ENCODE peak calls at places on chromosome 18, in five cellular contexts. One of them, this sample, is unnamed.

GRCh38 chr18:63676927-63677326 is 15.2 kb upstream of the SERPINB3 start:
- DNase-seq in H9: no peak
- DNase-seq in fibroblast of lung: no peak
- DNase-seq in astrocyte: no peak
- DNase-seq in H1: no peak
- DNase-seq in this sample: no peak

GRCh38 chr18:22032392-22032961 is 136.9 kb upstream of the GATA6 start:
- DNase-seq in astrocyte: peak; percentile 97
- DNase-seq in H9: no peak
- DNase-seq in H1: no peak
- DNase-seq in fibroblast of lung: peak; percentile 40
- DNase-seq in this sample: peak; percentile 93

GRCh38 chr18:21663615-21664014 is 41.0 kb downstream of the ABHD3 start:
- DNase-seq in astrocyte: no peak
- DNase-seq in H1: no peak
- DNase-seq in H9: no peak
- DNase-seq in fibroblast of lung: no peak
- DNase-seq in this sample: no peak

GRCh38 chr18:11689972-11690570 is 1.0 kb downstream of the GNAL start:
- DNase-seq in fibroblast of lung: peak; percentile 37
- DNase-seq in H1: no peak
- DNase-seq in astrocyte: no peak
- DNase-seq in H9: peak; percentile 52
- DNase-seq in this sample: no peak

GRCh38 chr18:33820517-33821368 is 242.7 kb downstream of the ASXL3 start:
- DNase-seq in H1: no peak
- DNase-seq in fibroblast of lung: peak; percentile 33
- DNase-seq in astrocyte: no peak
- DNase-seq in H9: no peak
- DNase-seq in this sample: peak; percentile 27

GRCh38 chr18:27839141-27839540 is 337.8 kb downstream of the CDH2 start:
- DNase-seq in H9: no peak
- DNase-seq in fibroblast of lung: no peak
- DNase-seq in astrocyte: peak; percentile 95
- DNase-seq in H1: no peak
- DNase-seq in this sample: no peak

GRCh38 chr18:34694611-34695165 is 15.4 kb upstream of the DTNA start:
- DNase-seq in H1: no peak
- DNase-seq in fibroblast of lung: peak; percentile 38
- DNase-seq in H9: no peak
- DNase-seq in astrocyte: no peak
- DNase-seq in this sample: no peak

GRCh38 chr18:34701911-34702310 is 8.2 kb upstream of the DTNA start:
- DNase-seq in fibroblast of lung: no peak
- DNase-seq in astrocyte: no peak
- DNase-seq in H1: no peak
- DNase-seq in H9: no peak
- DNase-seq in this sample: no peak

GRCh38 chr18:54532222-54532621 is 58.8 kb upstream of the DYNAP start:
- DNase-seq in fibroblast of lung: no peak
- DNase-seq in astrocyte: no peak
- DNase-seq in H9: peak; percentile 61
- DNase-seq in H1: peak; percentile 7
- DNase-seq in this sample: peak; percentile 18

GRCh38 chr18:1559563-1559962 is 654.9 kb downstream of the ADCYAP1 start:
- DNase-seq in astrocyte: no peak
- DNase-seq in fibroblast of lung: no peak
- DNase-seq in H1: no peak
- DNase-seq in H9: peak; percentile 40
- DNase-seq in this sample: peak; percentile 34

GRCh38 chr18:62715829-62716678 is 713 bp downstream of the PHLPP1 start:
- DNase-seq in astrocyte: peak; percentile 42
- DNase-seq in fibroblast of lung: peak; percentile 54
- DNase-seq in H9: peak; percentile 49
- DNase-seq in H1: no peak
- DNase-seq in this sample: peak; percentile 94

GRCh38 chr18:22355069-22355468 is 62.6 kb downstream of the CTAGE1 start:
- DNase-seq in astrocyte: no peak
- DNase-seq in H1: no peak
- DNase-seq in fibroblast of lung: no peak
- DNase-seq in H9: no peak
- DNase-seq in this sample: no peak

GRCh38 chr18:48002933-48003365 is 72.5 kb upstream of the SMAD2 start:
- DNase-seq in fibroblast of lung: peak; percentile 33
- DNase-seq in astrocyte: peak; percentile 68
- DNase-seq in H1: no peak
- DNase-seq in H9: no peak
- DNase-seq in this sample: peak; percentile 91

GRCh38 chr18:48590678-48591077 is 51.8 kb downstream of the CTIF start:
- DNase-seq in H9: no peak
- DNase-seq in fibroblast of lung: peak; percentile 65
- DNase-seq in H1: no peak
- DNase-seq in astrocyte: peak; percentile 82
- DNase-seq in this sample: peak; percentile 94

GRCh38 chr18:310042-310441 is 42.2 kb upstream of the THOC1 start:
- DNase-seq in astrocyte: no peak
- DNase-seq in fibroblast of lung: no peak
- DNase-seq in H9: no peak
- DNase-seq in H1: no peak
- DNase-seq in this sample: no peak

GRCh38 chr18:79693561-79694205 is 14.1 kb downstream of the CTDP1 start:
- DNase-seq in astrocyte: no peak
- DNase-seq in H9: peak; percentile 74
- DNase-seq in fibroblast of lung: no peak
- DNase-seq in H1: no peak
- DNase-seq in this sample: peak; percentile 56

GRCh38 chr18:56085561-56085960 is 497.6 kb upstream of the TCF4 start:
- DNase-seq in astrocyte: peak; percentile 95
- DNase-seq in fibroblast of lung: peak; percentile 90
- DNase-seq in H9: no peak
- DNase-seq in H1: no peak
- DNase-seq in this sample: no peak

GRCh38 chr18:63619661-63620060 is 24.4 kb downstream of the SERPINB4 start:
- DNase-seq in H9: no peak
- DNase-seq in H1: no peak
- DNase-seq in fibroblast of lung: no peak
- DNase-seq in astrocyte: no peak
- DNase-seq in this sample: peak; percentile 55

DNA sequence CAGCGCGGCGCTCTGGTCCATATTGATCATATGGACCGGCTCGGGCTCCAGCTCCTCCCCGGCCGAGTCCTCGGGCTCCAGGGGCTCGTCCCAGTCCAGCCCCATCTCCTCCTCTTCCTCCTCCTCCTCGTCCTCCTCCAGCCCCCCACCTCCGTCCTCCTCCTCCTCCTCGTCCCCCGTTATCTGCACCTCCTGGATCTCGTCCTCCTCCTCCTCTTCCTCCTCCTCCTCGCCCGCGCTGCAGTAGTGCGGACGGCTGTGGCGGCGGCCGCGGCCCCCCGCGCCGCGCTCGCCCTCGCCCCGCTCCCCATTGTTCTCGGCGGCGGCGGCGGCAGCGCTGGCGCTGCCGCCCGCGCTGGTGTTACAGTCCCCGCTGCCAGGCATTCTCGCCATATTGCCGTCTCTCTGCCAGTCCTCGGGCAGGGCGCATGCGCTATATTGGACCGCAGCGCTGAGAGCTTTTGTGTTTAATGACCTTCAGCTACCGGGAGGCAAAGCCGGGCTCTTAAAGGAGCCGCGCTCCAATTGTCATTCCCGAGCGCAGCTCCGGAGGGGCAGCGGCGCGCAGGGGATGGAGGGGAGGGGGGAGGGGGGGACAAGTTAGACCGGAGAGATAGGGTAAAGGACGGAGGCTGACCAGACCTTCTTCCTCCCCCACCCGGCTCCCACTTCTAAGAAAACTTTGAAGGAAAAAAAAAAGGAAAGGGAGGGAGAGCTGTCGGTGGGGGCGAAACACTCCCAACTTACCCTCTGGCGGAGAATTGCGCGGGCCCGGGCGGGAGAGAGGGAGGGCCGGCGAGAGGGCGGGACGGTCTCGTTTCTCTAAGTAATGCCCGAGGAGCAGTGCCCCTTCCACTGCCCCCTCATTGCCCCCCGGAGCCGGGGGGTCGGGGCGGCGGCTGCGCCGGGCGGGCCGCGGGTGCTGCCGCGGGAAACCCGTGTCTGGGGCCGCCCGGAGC is at the start of gene KCTD1:
- DNase-seq in astrocyte: peak; percentile 78
- DNase-seq in H9: peak; percentile 90
- DNase-seq in H1: no peak
- DNase-seq in fibroblast of lung: peak; percentile 88
- DNase-seq in this sample: peak; percentile 99
- H3K4me1 ChIP-seq in astrocyte: peaks cover 27% of the 10 kb centered on the region
- H3K4me1 ChIP-seq in H9: peaks cover 2% of the 10 kb centered on the region
- H3K4me1 ChIP-seq in H1: peaks cover 5% of the 10 kb centered on the region
- H3K4me1 ChIP-seq in fibroblast of lung: no peaks in the 10 kb centered on the region
- H3K4me1 ChIP-seq in this sample: peaks cover 12% of the 10 kb centered on the region

GRCh38 chr18:58286793-58287625 is 243.0 kb downstream of the NEDD4L start:
- DNase-seq in H9: no peak
- DNase-seq in fibroblast of lung: no peak
- DNase-seq in astrocyte: no peak
- DNase-seq in H1: no peak
- DNase-seq in this sample: no peak

GRCh38 chr18:58290059-58290747 is 246.2 kb downstream of the NEDD4L start:
- DNase-seq in H9: no peak
- DNase-seq in H1: no peak
- DNase-seq in astrocyte: peak; percentile 73
- DNase-seq in fibroblast of lung: peak; percentile 65
- DNase-seq in this sample: peak; percentile 38

GRCh38 chr18:58291131-58291530 is 247.1 kb downstream of the NEDD4L start:
- DNase-seq in fibroblast of lung: no peak
- DNase-seq in astrocyte: no peak
- DNase-seq in H9: no peak
- DNase-seq in H1: no peak
- DNase-seq in this sample: no peak

GRCh38 chr18:58287626-58288289 is 243.7 kb downstream of the NEDD4L start:
- DNase-seq in astrocyte: no peak
- DNase-seq in H1: no peak
- DNase-seq in fibroblast of lung: no peak
- DNase-seq in H9: no peak
- DNase-seq in this sample: peak; percentile 22

DNA sequence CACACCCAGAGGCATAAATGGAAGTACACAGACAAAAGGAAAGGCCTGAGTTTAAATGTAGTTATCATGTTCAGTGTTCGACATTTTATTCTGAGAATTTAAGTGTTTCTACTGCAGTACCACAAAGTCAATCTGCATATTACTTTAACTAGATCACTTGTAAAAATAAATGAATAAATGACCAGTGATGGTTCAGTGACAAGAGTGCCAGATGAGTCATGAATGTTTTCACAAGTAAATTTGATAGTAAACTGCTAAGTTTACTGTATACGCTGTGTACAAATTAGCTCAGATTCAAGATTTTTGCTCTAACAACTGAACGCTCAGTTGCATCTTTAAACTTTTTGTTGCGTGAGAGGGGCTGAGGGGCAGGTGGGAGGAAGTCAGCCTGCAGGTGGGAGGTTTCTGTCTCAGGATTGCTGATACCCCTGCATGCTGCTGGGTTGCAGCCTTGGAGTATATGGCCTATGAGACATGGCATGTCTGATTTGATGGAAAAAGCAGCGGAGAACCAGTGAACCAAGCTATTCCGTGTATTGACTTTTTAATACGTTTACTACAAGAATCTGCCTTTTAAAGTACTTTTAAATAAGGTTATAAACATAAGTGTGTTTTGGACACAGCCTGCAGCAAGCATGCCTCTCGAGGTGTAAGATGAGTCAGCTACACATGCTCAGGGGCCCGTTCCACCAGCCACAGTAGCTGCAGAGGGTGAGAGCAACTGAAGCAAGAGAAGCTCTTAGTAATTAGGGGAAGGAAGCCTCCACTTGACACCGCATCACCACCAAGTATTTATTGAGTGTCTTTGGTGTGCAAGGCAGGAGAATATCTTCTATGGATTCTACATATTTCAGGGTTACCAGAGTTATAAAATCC is 245.1 kb downstream of the NEDD4L start:
- DNase-seq in H9: no peak
- DNase-seq in H1: no peak
- DNase-seq in astrocyte: peak; percentile 74
- DNase-seq in fibroblast of lung: peak; percentile 31
- DNase-seq in this sample: no peak
- H3K79me2 ChIP-seq in H9: no peaks in the 10 kb centered on the region
- H3K79me2 ChIP-seq in H1: peaks cover 30% of the 10 kb centered on the region
- H3K79me2 ChIP-seq in astrocyte: peaks cover 65% of the 10 kb centered on the region
- H3K79me2 ChIP-seq in fibroblast of lung: no peaks in the 10 kb centered on the region
- H3K79me2 ChIP-seq in this sample: peaks cover 12% of the 10 kb centered on the region

GRCh38 chr18:3914116-3914515 is 464.1 kb downstream of the TGIF1 start:
- DNase-seq in H1: no peak
- DNase-seq in fibroblast of lung: no peak
- DNase-seq in astrocyte: no peak
- DNase-seq in H9: no peak
- DNase-seq in this sample: no peak

GRCh38 chr18:3912705-3913104 is 462.7 kb downstream of the TGIF1 start:
- DNase-seq in astrocyte: peak; percentile 16
- DNase-seq in H1: no peak
- DNase-seq in fibroblast of lung: peak; percentile 28
- DNase-seq in H9: no peak
- DNase-seq in this sample: no peak

GRCh38 chr18:3906072-3906471 is 456.1 kb downstream of the TGIF1 start:
- DNase-seq in H9: no peak
- DNase-seq in H1: no peak
- DNase-seq in astrocyte: peak; percentile 18
- DNase-seq in fibroblast of lung: no peak
- DNase-seq in this sample: no peak

GRCh38 chr18:3907955-3908354 is 458.0 kb downstream of the TGIF1 start:
- DNase-seq in fibroblast of lung: no peak
- DNase-seq in H1: no peak
- DNase-seq in astrocyte: no peak
- DNase-seq in H9: no peak
- DNase-seq in this sample: no peak

GRCh38 chr18:3910507-3910906 is 460.5 kb downstream of the TGIF1 start:
- DNase-seq in fibroblast of lung: no peak
- DNase-seq in H1: no peak
- DNase-seq in astrocyte: peak; percentile 70
- DNase-seq in H9: no peak
- DNase-seq in this sample: no peak
- H4K20me1 ChIP-seq in fibroblast of lung: no peaks in the 10 kb centered on the region
- H4K20me1 ChIP-seq in H1: no peaks in the 10 kb centered on the region
- H4K20me1 ChIP-seq in astrocyte: no peaks in the 10 kb centered on the region
- H4K20me1 ChIP-seq in H9: no peaks in the 10 kb centered on the region
- H4K20me1 ChIP-seq in this sample: no peaks in the 10 kb centered on the region

DNA sequence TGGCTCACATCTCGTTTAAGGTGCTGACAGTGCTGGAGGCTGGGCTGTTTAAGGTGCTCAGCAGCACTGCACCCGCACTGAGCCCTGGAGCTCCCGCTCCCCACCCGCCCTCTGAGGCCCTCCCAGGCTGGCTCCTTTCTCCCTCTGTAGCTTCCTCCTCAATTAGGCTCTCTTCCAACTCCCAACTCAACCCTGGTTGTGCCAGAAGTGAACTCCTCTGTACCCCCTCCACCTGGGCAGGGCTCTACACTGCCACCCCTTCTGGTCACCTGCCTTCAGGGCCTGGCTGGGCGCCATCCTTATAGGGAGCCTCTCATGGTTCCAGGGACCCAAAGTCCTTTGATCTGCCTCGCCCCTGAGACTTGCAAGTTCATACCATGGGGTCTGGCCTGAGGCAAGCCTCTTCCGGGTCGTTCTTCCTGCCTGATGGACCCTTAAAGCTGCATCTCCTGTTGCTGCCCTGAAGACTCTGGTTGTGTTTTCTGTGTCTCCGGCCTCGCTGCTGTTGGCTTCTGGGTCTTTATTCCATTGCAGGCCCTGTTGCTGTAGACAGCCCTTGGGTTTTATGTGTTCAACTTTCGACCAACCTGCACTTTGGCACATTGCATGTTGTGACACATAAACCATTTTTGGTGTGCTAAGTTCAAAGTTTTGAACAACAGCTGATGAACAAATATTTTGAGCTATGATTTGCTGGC is 199.6 kb downstream of the LDLRAD4 start:
- DNase-seq in H9: no peak
- DNase-seq in fibroblast of lung: no peak
- DNase-seq in astrocyte: no peak
- DNase-seq in H1: no peak
- DNase-seq in this sample: peak; percentile 17
- H3K4me1 ChIP-seq in H9: no peaks in the 10 kb centered on the region
- H3K4me1 ChIP-seq in fibroblast of lung: no peaks in the 10 kb centered on the region
- H3K4me1 ChIP-seq in astrocyte: peaks cover 5% of the 10 kb centered on the region
- H3K4me1 ChIP-seq in H1: no peaks in the 10 kb centered on the region
- H3K4me1 ChIP-seq in this sample: no peaks in the 10 kb centered on the region